ENCODE peak calls at places on chromosomes 5 and 9, in eight cellular contexts. One of them, this sample, is unnamed. For H3K4me1, the result is how much of the 10 kb centered on the place peaks cover.

GRCh38 chr5:173383711-173384110 is 55.5 kb upstream of the STC2 start:
- DNase-seq in spleen: no peak
- DNase-seq in left ventricle myocardium inferior: no peak
- DNase-seq in SK-N-SH: no peak
- DNase-seq in astrocyte: peak
- DNase-seq in HCT116: no peak
- DNase-seq in fibroblast of lung: peak
- DNase-seq in sigmoid colon: no peak
- DNase-seq in this sample: no peak

GRCh38 chr9:101299901-101300300 is 84.9 kb downstream of the BAAT start:
- DNase-seq in left ventricle myocardium inferior: no peak
- DNase-seq in fibroblast of lung: no peak
- DNase-seq in astrocyte: no peak
- DNase-seq in SK-N-SH: no peak
- DNase-seq in sigmoid colon: no peak
- DNase-seq in HCT116: no peak
- DNase-seq in spleen: no peak
- DNase-seq in this sample: no peak

GRCh38 chr5:40909723-40910122 is 426 bp downstream of the C7 start:
- DNase-seq in sigmoid colon: no peak
- DNase-seq in left ventricle myocardium inferior: no peak
- DNase-seq in spleen: no peak
- DNase-seq in HCT116: no peak
- DNase-seq in astrocyte: no peak
- DNase-seq in fibroblast of lung: peak
- DNase-seq in SK-N-SH: no peak
- DNase-seq in this sample: no peak

GRCh38 chr9:68763104-68763503 is 58.1 kb downstream of the PIP5K1B start:
- DNase-seq in spleen: no peak
- DNase-seq in HCT116: no peak
- DNase-seq in SK-N-SH: no peak
- DNase-seq in sigmoid colon: no peak
- DNase-seq in left ventricle myocardium inferior: no peak
- DNase-seq in astrocyte: no peak
- DNase-seq in fibroblast of lung: no peak
- DNase-seq in this sample: no peak

GRCh38 chr9:122374885-122375420 is 4.1 kb downstream of the PTGS1 start:
- DNase-seq in left ventricle myocardium inferior: peak
- DNase-seq in SK-N-SH: peak
- DNase-seq in fibroblast of lung: peak
- DNase-seq in astrocyte: peak
- DNase-seq in HCT116: no peak
- DNase-seq in spleen: peak
- DNase-seq in sigmoid colon: peak
- DNase-seq in this sample: peak

GRCh38 chr9:132027752-132028666 is 51.7 kb downstream of the MED27 start:
- DNase-seq in sigmoid colon: no peak
- DNase-seq in HCT116: no peak
- DNase-seq in SK-N-SH: no peak
- DNase-seq in fibroblast of lung: no peak
- DNase-seq in left ventricle myocardium inferior: no peak
- DNase-seq in spleen: no peak
- DNase-seq in astrocyte: no peak
- DNase-seq in this sample: no peak

GRCh38 chr5:169417676-169418075 is 116.7 kb upstream of the SLIT3 start:
- DNase-seq in spleen: no peak
- DNase-seq in fibroblast of lung: no peak
- DNase-seq in SK-N-SH: no peak
- DNase-seq in HCT116: no peak
- DNase-seq in sigmoid colon: no peak
- DNase-seq in left ventricle myocardium inferior: no peak
- DNase-seq in astrocyte: no peak
- DNase-seq in this sample: no peak

GRCh38 chr9:93216072-93216364 is 32.1 kb downstream of the WNK2 start:
- DNase-seq in spleen: no peak
- DNase-seq in HCT116: no peak
- DNase-seq in sigmoid colon: no peak
- DNase-seq in fibroblast of lung: no peak
- DNase-seq in astrocyte: no peak
- DNase-seq in SK-N-SH: peak
- DNase-seq in left ventricle myocardium inferior: no peak
- DNase-seq in this sample: no peak

GRCh38 chr5:37668524-37669047 is 171.3 kb downstream of the GDNF start:
- DNase-seq in SK-N-SH: no peak
- DNase-seq in HCT116: peak
- DNase-seq in spleen: no peak
- DNase-seq in left ventricle myocardium inferior: no peak
- DNase-seq in fibroblast of lung: peak
- DNase-seq in astrocyte: peak
- DNase-seq in sigmoid colon: peak
- DNase-seq in this sample: peak

GRCh38 chr9:133204335-133204992 is 4.6 kb downstream of the OBP2B start:
- DNase-seq in astrocyte: no peak
- DNase-seq in SK-N-SH: no peak
- DNase-seq in HCT116: no peak
- DNase-seq in spleen: peak
- DNase-seq in left ventricle myocardium inferior: no peak
- DNase-seq in sigmoid colon: no peak
- DNase-seq in fibroblast of lung: no peak
- DNase-seq in this sample: peak

GRCh38 chr5:142014911-142015584 is 2.2 kb upstream of the GNPDA1 start:
- DNase-seq in spleen: no peak
- DNase-seq in sigmoid colon: no peak
- DNase-seq in left ventricle myocardium inferior: no peak
- DNase-seq in fibroblast of lung: peak
- DNase-seq in SK-N-SH: peak
- DNase-seq in astrocyte: peak
- DNase-seq in HCT116: peak
- DNase-seq in this sample: no peak

GRCh38 chr9:135490980-135491444 is 9.5 kb upstream of the MRPS2 start:
- DNase-seq in astrocyte: no peak
- DNase-seq in spleen: peak
- DNase-seq in sigmoid colon: peak
- DNase-seq in left ventricle myocardium inferior: no peak
- DNase-seq in HCT116: no peak
- DNase-seq in SK-N-SH: no peak
- DNase-seq in fibroblast of lung: no peak
- DNase-seq in this sample: peak

GRCh38 chr5:175275748-175276147 is 168.2 kb downstream of the DRD1 start:
- DNase-seq in fibroblast of lung: no peak
- DNase-seq in HCT116: no peak
- DNase-seq in astrocyte: no peak
- DNase-seq in spleen: no peak
- DNase-seq in left ventricle myocardium inferior: no peak
- DNase-seq in sigmoid colon: no peak
- DNase-seq in SK-N-SH: no peak
- DNase-seq in this sample: no peak

GRCh38 chr5:28808967-28809810 is 1770.8 kb upstream of the CDH9 start:
- DNase-seq in HCT116: no peak
- DNase-seq in left ventricle myocardium inferior: no peak
- DNase-seq in spleen: peak
- DNase-seq in fibroblast of lung: no peak
- DNase-seq in SK-N-SH: peak
- DNase-seq in astrocyte: no peak
- DNase-seq in sigmoid colon: no peak
- DNase-seq in this sample: peak

GRCh38 chr9:133277467-133277866 is 2.5 kb upstream of the ABO start:
- DNase-seq in spleen: no peak
- DNase-seq in HCT116: no peak
- DNase-seq in left ventricle myocardium inferior: no peak
- DNase-seq in SK-N-SH: no peak
- DNase-seq in sigmoid colon: no peak
- DNase-seq in fibroblast of lung: no peak
- DNase-seq in astrocyte: no peak
- DNase-seq in this sample: no peak

GRCh38 chr5:72160959-72161358 is 53.7 kb downstream of the MAP1B start:
- DNase-seq in fibroblast of lung: peak
- DNase-seq in astrocyte: peak
- DNase-seq in HCT116: no peak
- DNase-seq in spleen: no peak
- DNase-seq in sigmoid colon: no peak
- DNase-seq in SK-N-SH: no peak
- DNase-seq in left ventricle myocardium inferior: no peak
- DNase-seq in this sample: no peak

DNA sequence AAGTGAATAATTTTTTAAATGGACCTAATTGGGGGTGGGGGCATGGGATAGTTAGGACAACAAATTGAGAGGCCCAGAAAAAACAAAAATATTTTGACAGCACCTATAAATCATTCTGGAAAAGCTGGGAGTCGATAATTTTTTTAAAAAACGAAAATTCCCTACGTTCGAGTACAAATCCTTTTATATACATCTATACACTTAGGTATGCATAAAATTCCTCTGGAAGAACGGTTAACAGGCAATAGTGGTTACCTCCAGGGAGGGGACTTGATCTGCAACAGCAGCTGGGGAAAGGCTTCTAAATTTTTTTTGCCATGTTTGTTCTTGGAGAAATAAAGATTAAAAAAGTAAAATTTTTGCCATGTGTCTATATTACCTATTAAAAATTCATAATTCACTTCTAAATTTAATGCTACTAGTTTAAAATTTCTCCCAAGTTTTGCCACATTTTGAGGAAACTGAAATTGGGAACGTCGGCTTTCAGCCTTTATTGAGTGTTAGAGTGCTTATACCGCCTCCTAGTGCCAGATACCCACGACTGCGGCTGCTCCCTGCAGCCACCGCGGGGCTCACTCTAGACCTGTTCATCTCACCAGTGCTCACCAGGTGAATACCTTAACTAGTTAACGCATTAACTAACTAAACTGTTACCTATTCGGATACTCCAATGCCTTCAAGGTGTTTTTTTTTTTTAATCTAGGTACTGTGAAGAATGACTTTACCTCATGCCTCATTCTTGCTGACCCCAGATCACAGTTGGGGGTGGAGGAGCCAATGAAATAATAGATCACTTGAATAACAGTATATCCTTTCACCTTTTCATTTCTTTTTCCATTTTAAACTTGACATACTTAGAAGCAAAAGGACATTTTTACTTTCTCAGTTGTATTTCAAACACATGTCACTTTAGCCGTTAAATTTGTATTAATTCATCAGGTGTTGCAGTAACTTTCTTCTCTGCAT is 1.8 kb upstream of the BHMT start:
- DNase-seq in astrocyte: no peak
- DNase-seq in HCT116: peak
- DNase-seq in SK-N-SH: no peak
- DNase-seq in fibroblast of lung: no peak
- DNase-seq in sigmoid colon: no peak
- DNase-seq in left ventricle myocardium inferior: peak
- DNase-seq in spleen: no peak
- DNase-seq in this sample: no peak
- TF ChIP-seq CTCF in astrocyte: peak
- TF ChIP-seq CTCF in HCT116: peak
- TF ChIP-seq CTCF in SK-N-SH: peak
- TF ChIP-seq CTCF in fibroblast of lung: peak
- TF ChIP-seq CTCF in sigmoid colon: no peak
- TF ChIP-seq CTCF in left ventricle myocardium inferior: peak
- TF ChIP-seq CTCF in spleen: no peak
- TF ChIP-seq CTCF in this sample: peak

DNA sequence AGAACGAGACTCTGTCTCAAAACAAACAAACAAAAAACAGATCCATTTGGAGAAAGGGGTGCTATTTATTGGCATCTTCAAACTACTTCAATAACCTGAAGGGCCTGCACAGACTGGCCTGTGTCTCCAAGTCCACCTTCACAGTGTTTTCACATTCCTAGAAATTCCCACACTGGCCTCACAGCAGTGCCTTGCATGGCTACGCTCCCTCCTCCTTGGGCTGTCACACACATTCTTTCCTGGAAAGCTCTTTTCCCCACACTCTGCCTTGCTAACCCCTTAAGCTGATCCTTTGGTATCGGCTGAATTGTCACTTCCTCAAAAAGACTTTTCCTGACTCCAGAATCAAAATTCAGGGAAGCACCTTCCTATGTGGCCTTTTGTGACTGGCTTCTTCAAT is 19.8 kb downstream of the FAM151B start:
- DNase-seq in SK-N-SH: no peak
- DNase-seq in left ventricle myocardium inferior: no peak
- DNase-seq in astrocyte: no peak
- DNase-seq in spleen: no peak
- DNase-seq in sigmoid colon: no peak
- DNase-seq in HCT116: no peak
- DNase-seq in fibroblast of lung: no peak
- DNase-seq in this sample: no peak
- H3K4me1 ChIP-seq in SK-N-SH: under half
- H3K4me1 ChIP-seq in left ventricle myocardium inferior: under half
- H3K4me1 ChIP-seq in astrocyte: under half
- H3K4me1 ChIP-seq in spleen: under half
- H3K4me1 ChIP-seq in sigmoid colon: under half
- H3K4me1 ChIP-seq in HCT116: under half
- H3K4me1 ChIP-seq in fibroblast of lung: under half
- H3K4me1 ChIP-seq in this sample: under half

GRCh38 chr9:1726993-1727759 is 288.0 kb upstream of the SMARCA2 start:
- DNase-seq in astrocyte: no peak
- DNase-seq in sigmoid colon: no peak
- DNase-seq in SK-N-SH: peak
- DNase-seq in spleen: no peak
- DNase-seq in left ventricle myocardium inferior: no peak
- DNase-seq in HCT116: no peak
- DNase-seq in fibroblast of lung: no peak
- DNase-seq in this sample: no peak

GRCh38 chr9:1729631-1730030 is 285.5 kb upstream of the SMARCA2 start:
- DNase-seq in left ventricle myocardium inferior: no peak
- DNase-seq in sigmoid colon: no peak
- DNase-seq in HCT116: no peak
- DNase-seq in astrocyte: no peak
- DNase-seq in fibroblast of lung: no peak
- DNase-seq in spleen: no peak
- DNase-seq in SK-N-SH: no peak
- DNase-seq in this sample: no peak

GRCh38 chr9:1738511-1739100 is 276.5 kb upstream of the SMARCA2 start:
- DNase-seq in spleen: no peak
- DNase-seq in sigmoid colon: no peak
- DNase-seq in left ventricle myocardium inferior: no peak
- DNase-seq in fibroblast of lung: no peak
- DNase-seq in HCT116: no peak
- DNase-seq in astrocyte: no peak
- DNase-seq in SK-N-SH: no peak
- DNase-seq in this sample: no peak

DNA sequence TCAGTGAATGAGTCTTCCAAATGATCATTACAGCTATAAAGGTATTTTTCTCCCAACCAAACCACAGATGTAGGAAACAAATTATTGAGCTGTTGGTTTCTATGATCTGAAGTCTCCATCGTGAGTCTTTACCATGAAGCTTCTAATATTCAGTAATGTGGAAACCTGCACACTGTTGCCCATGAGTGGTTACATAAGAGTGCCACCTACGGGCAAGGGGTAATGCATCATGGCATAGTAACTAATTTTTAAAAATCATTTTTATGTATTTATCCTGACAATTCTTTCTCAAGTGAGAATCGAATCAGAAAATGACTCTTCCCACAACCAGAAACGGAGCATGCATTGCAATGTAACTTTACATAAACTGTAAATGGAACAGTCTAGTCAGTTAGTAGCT is 282.5 kb upstream of the SMARCA2 start:
- DNase-seq in SK-N-SH: no peak
- DNase-seq in fibroblast of lung: no peak
- DNase-seq in left ventricle myocardium inferior: no peak
- DNase-seq in astrocyte: no peak
- DNase-seq in sigmoid colon: no peak
- DNase-seq in spleen: no peak
- DNase-seq in HCT116: no peak
- DNase-seq in this sample: no peak
- TF ChIP-seq CTCF in SK-N-SH: peak
- TF ChIP-seq CTCF in fibroblast of lung: no peak
- TF ChIP-seq CTCF in left ventricle myocardium inferior: no peak
- TF ChIP-seq CTCF in astrocyte: no peak
- TF ChIP-seq CTCF in sigmoid colon: no peak
- TF ChIP-seq CTCF in spleen: no peak
- TF ChIP-seq CTCF in HCT116: peak
- TF ChIP-seq CTCF in this sample: peak

GRCh38 chr9:4298255-4299005 is 1.4 kb downstream of the GLIS3 start:
- DNase-seq in sigmoid colon: peak
- DNase-seq in fibroblast of lung: peak
- DNase-seq in left ventricle myocardium inferior: peak
- DNase-seq in HCT116: no peak
- DNase-seq in astrocyte: no peak
- DNase-seq in SK-N-SH: peak
- DNase-seq in spleen: no peak
- DNase-seq in this sample: no peak
- H3K4me1 ChIP-seq in sigmoid colon: under half
- H3K4me1 ChIP-seq in fibroblast of lung: under half
- H3K4me1 ChIP-seq in left ventricle myocardium inferior: under half
- H3K4me1 ChIP-seq in HCT116: under half
- H3K4me1 ChIP-seq in astrocyte: half or more
- H3K4me1 ChIP-seq in SK-N-SH: under half
- H3K4me1 ChIP-seq in spleen: under half
- H3K4me1 ChIP-seq in this sample: under half

This sample was measured in RWPE2.